ENCODE peak calls at places on chromosome 9, in six cellular contexts. V, H, Y, O, Z and K are unnamed samples.

GRCh38 chr9:130874783-130875182 is 21.8 kb downstream of the QRFP start:
- DNase-seq in O (no peak), V (no peak), Z (no peak), Y (no peak), H (no peak), K (no peak)

GRCh38 chr9:81687521-81688261 is 1.7 kb downstream of the TLE1 start:
- DNase-seq in V (peak), Z (peak), O (peak), H (no peak), Y (peak), K (no peak)

GRCh38 chr9:4666042-4666699 is at the start of gene SPATA6L:
- DNase-seq in Y (no peak), O (peak), V (peak), H (no peak), Z (peak), K (no peak)

GRCh38 chr9:69549310-69550202 is 122.6 kb downstream of the APBA1 start:
- DNase-seq in Z (peak), Y (peak), V (no peak), H (no peak), O (no peak), K (no peak)

GRCh38 chr9:93908591-93909241 is 46.4 kb downstream of the BARX1 start:
- DNase-seq in O (peak), H (no peak), V (no peak), Y (no peak), Z (no peak), K (no peak)

GRCh38 chr9:93930070-93930469 is 25.1 kb downstream of the BARX1 start:
- DNase-seq in V (no peak), O (no peak), H (no peak), Y (no peak), Z (no peak), K (no peak)

GRCh38 chr9:21119093-21119770 is 22.4 kb downstream of the IFNW1 start:
- DNase-seq in H (no peak), Y (no peak), V (no peak), O (no peak), Z (no peak), K (no peak)

GRCh38 chr9:98974994-98975712 is 31.4 kb downstream of the COL15A1 start:
- DNase-seq in Y (peak), H (peak), O (peak), V (peak), Z (peak), K (no peak)

GRCh38 chr9:81683214-81683613 is 6.1 kb downstream of the TLE1 start:
- DNase-seq in H (no peak), Z (no peak), O (no peak), Y (no peak), V (no peak), K (no peak)

GRCh38 chr9:100581661-100582060 is 3.8 kb downstream of the CAVIN4 start:
- DNase-seq in V (no peak), H (no peak), Y (no peak), O (no peak), Z (no peak), K (no peak)

GRCh38 chr9:78040726-78041125 is 9.1 kb upstream of the GNAQ start:
- DNase-seq in Z (no peak), H (no peak), Y (no peak), V (no peak), O (no peak), K (no peak)

GRCh38 chr9:2260401-2261306 is 245.5 kb downstream of the SMARCA2 start:
- DNase-seq in H (no peak), O (no peak), Y (peak), Z (no peak), V (no peak), K (no peak)

GRCh38 chr9:99962685-99963261 is 56.3 kb downstream of the STX17 start:
- DNase-seq in V (no peak), H (no peak), Y (no peak), Z (peak), O (no peak), K (no peak)

GRCh38 chr9:33455952-33456351 is 8.6 kb upstream of the AQP3 start:
- DNase-seq in H (no peak), Z (no peak), O (no peak), Y (no peak), V (no peak), K (no peak)

GRCh38 chr9:77013186-77013931 is 6.1 kb upstream of the FOXB2 start:
- DNase-seq in Y (no peak), V (no peak), Z (no peak), H (no peak), O (no peak), K (no peak)

GRCh38 chr9:16197578-16198370 is 644.9 kb downstream of the CCDC171 start:
- DNase-seq in O (no peak), Y (no peak), Z (peak), V (no peak), H (no peak), K (no peak)

GRCh38 chr9:127174386-127175318 is 52.2 kb upstream of the ANGPTL2 start:
- DNase-seq in V (peak), Z (no peak), H (no peak), O (peak), Y (no peak), K (no peak)

GRCh38 chr9:138116521-138116920 is 238.9 kb downstream of the CACNA1B start:
- DNase-seq in H (no peak), O (no peak), Z (no peak), Y (no peak), V (no peak), K (no peak)

GRCh38 chr9:2802494-2802921 is 41.4 kb downstream of the PUM3 start:
- DNase-seq in V (no peak), Y (no peak), Z (no peak), O (no peak), H (peak), K (no peak)

GRCh38 chr9:4769321-4770080 is 23.2 kb upstream of the RCL1 start:
- DNase-seq in Z (no peak), Y (no peak), H (no peak), O (no peak), V (no peak), K (peak)

GRCh38 chr9:75086443-75087278 is 1.3 kb downstream of the NMRK1 start:
- DNase-seq in V (no peak), Y (no peak), Z (peak), H (no peak), O (no peak), K (no peak)

GRCh38 chr9:20618361-20618799 is 3.9 kb downstream of the MLLT3 start:
- DNase-seq in V (no peak), Z (peak), H (no peak), O (no peak), Y (peak), K (peak)

GRCh38 chr9:114513050-114513951 is 8.0 kb upstream of the WHRN start:
- DNase-seq in O (no peak), V (no peak), Y (no peak), H (no peak), Z (no peak), K (no peak)

GRCh38 chr9:3323714-3324113 is 202.1 kb downstream of the RFX3 start:
- DNase-seq in Z (no peak), Y (no peak), V (no peak), H (no peak), O (no peak), K (no peak)

GRCh38 chr9:98034593-98035546 is 21.7 kb upstream of the NANS start:
- DNase-seq in V (peak), O (peak), Y (peak), Z (peak), H (no peak), K (peak)

GRCh38 chr9:86731511-86731993 is 215.8 kb downstream of the GAS1 start:
- DNase-seq in O (no peak), V (no peak), Z (no peak), Y (no peak), H (no peak), K (no peak)

GRCh38 chr9:137454506-137455360 is 4.4 kb downstream of the NSMF start:
- DNase-seq in H (no peak), V (peak), Z (peak), Y (no peak), O (peak), K (no peak)

DNA sequence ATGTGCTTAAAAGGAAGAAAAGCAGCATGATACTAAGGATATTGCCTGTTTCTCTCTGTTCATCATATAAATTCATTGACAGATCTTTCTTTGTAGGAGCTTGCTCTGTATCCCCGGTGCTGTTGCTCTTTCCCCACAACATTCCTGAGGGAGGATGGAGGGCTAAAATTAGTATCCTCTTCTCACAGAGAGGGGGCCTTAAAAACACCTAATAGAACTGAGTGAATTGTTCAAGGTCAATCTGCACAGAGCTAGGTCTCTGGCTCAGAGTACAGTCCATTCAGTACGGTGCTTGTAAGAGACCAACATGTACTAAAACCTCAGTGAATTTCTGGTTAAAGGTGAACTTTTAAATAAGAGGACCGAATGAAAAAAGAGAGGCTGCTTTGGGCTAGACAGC is 88.7 kb downstream of the PALM2AKAP2 start:
- DNase-seq in Z (no peak), Y (no peak), V (no peak), H (no peak), O (no peak), K (no peak)
- H3K27ac ChIP-seq in Z (no peak), Y (no peak), V (no peak), H (no peak), O (peak), K (no peak)

GRCh38 chr9:134205636-134206316 is 41.4 kb upstream of the RNU6ATAC start:
- DNase-seq in H (no peak), Y (no peak), V (peak), Z (peak), O (peak), K (no peak)

GRCh38 chr9:134206317-134207300 is 42.2 kb upstream of the RNU6ATAC start:
- DNase-seq in H (no peak), Z (no peak), O (peak), Y (no peak), V (peak), K (no peak)

GRCh38 chr9:134204041-134204440 is 39.7 kb upstream of the RNU6ATAC start:
- DNase-seq in Y (no peak), Z (no peak), H (no peak), V (peak), O (peak), K (no peak)

GRCh38 chr9:134203224-134203623 is 38.9 kb upstream of the RNU6ATAC start:
- DNase-seq in Y (no peak), H (no peak), Z (no peak), O (no peak), V (no peak), K (no peak)

GRCh38 chr9:134204991-134205578 is 40.7 kb upstream of the RNU6ATAC start:
- DNase-seq in Y (no peak), V (peak), Z (peak), H (no peak), O (peak), K (no peak)
- H3K27ac ChIP-seq in Y (no peak), V (no peak), Z (no peak), H (no peak), O (peak), K (no peak)

GRCh38 chr9:123922911-123923310 is 7.0 kb downstream of the DENND1A start:
- DNase-seq in Y (no peak), H (no peak), V (no peak), Z (no peak), O (no peak), K (no peak)
- H3K27ac ChIP-seq in Y (no peak), H (no peak), V (no peak), Z (no peak), O (no peak), K (no peak)

GRCh38 chr9:121185178-121185745 is 16.4 kb downstream of the RAB14 start:
- DNase-seq in Z (no peak), V (no peak), Y (no peak), O (no peak), H (no peak), K (no peak)
- H3K27ac ChIP-seq in Z (no peak), V (no peak), Y (no peak), O (no peak), H (no peak), K (no peak)

GRCh38 chr9:135565636-135566035 is 4.1 kb downstream of the PAEP start:
- DNase-seq in V (no peak), H (no peak), Y (no peak), O (no peak), Z (no peak), K (no peak)

GRCh38 chr9:135563858-135564257 is 2.3 kb downstream of the PAEP start:
- DNase-seq in V (no peak), O (no peak), Z (no peak), H (no peak), Y (no peak), K (no peak)

GRCh38 chr9:135566552-135566951 is 5.0 kb downstream of the PAEP start:
- DNase-seq in Y (no peak), Z (no peak), O (no peak), V (peak), H (no peak), K (no peak)

GRCh38 chr9:135567311-135567710 is 5.8 kb downstream of the PAEP start:
- DNase-seq in H (no peak), V (peak), Z (no peak), O (no peak), Y (no peak), K (no peak)

GRCh38 chr9:135565141-135565628 is 3.6 kb downstream of the PAEP start:
- DNase-seq in H (no peak), O (no peak), V (no peak), Z (no peak), Y (no peak), K (no peak)
- H3K27ac ChIP-seq in H (no peak), O (no peak), V (no peak), Z (no peak), Y (no peak), K (no peak)